ENCODE peak calls at places on chromosomes 13 and 19, in eight cellular contexts. G is GM23338; J is GM13976; L is left lung; H is H9; D is HCT116; S is WTC11; Q is activated CD8-positive, alpha-beta T cell treated with anti-CD3 and anti-CD28 coated beads for 36 hours. K is an unnamed sample.

GRCh38 chr19:524062-524674 is 7.4 kb upstream of the CDC34 start:
- DNase-seq in L (peak; percentile 78), H (no peak), J (no peak), Q (no peak), G (no peak), S (no peak), D (no peak), K (no peak)

GRCh38 chr19:15114153-15114540 is 6.9 kb downstream of the SYDE1 start:
- DNase-seq in L (no peak), H (no peak), Q (no peak), D (no peak), S (no peak), J (no peak), G (no peak), K (no peak)

GRCh38 chr19:41409288-41409687 is 11.7 kb downstream of the BCKDHA start:
- DNase-seq in L (no peak), D (peak; percentile 28), Q (no peak), H (peak; percentile 37), S (no peak), J (no peak), G (no peak), K (peak; percentile 73)

GRCh38 chr13:24654741-24655140 is 25.5 kb upstream of the ATP12A start:
- DNase-seq in J (no peak), G (no peak), H (no peak), Q (no peak), S (no peak), L (no peak), D (no peak), K (no peak)

GRCh38 chr13:28031220-28031903 is 42.9 kb upstream of the URAD start:
- DNase-seq in S (no peak), D (no peak), J (peak; percentile 59), Q (no peak), L (no peak), H (no peak), G (no peak), K (no peak)

GRCh38 chr19:30136591-30136990 is 194.6 kb downstream of the URI1 start:
- DNase-seq in D (no peak), H (no peak), Q (no peak), G (no peak), S (no peak), L (no peak), J (no peak), K (no peak)

GRCh38 chr19:3443840-3444694 is 36.3 kb downstream of the SMIM24 start:
- DNase-seq in D (no peak), Q (no peak), G (peak; percentile 80), H (peak; percentile 85), S (peak; percentile 61), L (peak; percentile 71), J (no peak), K (no peak)

GRCh38 chr13:98485561-98485960 is 91.3 kb downstream of the STK24 start:
- DNase-seq in G (no peak), H (no peak), L (no peak), J (no peak), Q (no peak), D (no peak), S (no peak), K (no peak)

GRCh38 chr13:81133066-81133465 is 792.1 kb upstream of the SPRY2 start:
- DNase-seq in Q (no peak), D (no peak), G (no peak), H (no peak), L (no peak), S (no peak), J (no peak), K (peak; percentile 83)

GRCh38 chr19:18156841-18157464 is 4.0 kb downstream of the PIK3R2 start:
- DNase-seq in Q (no peak), D (peak; percentile 48), S (no peak), H (no peak), G (no peak), L (peak; percentile 92), J (no peak), K (peak; percentile 84)

GRCh38 chr13:65593298-65593874 is 1636.8 kb downstream of the PCDH9 start:
- DNase-seq in H (no peak), L (no peak), Q (no peak), G (no peak), J (no peak), S (no peak), D (no peak), K (no peak)

GRCh38 chr19:31037311-31037710 is 311.9 kb downstream of the TSHZ3 start:
- DNase-seq in D (no peak), Q (no peak), L (no peak), J (no peak), H (no peak), S (no peak), G (no peak), K (no peak)

GRCh38 chr13:37453246-37453645 is 145.3 kb downstream of the POSTN start:
- DNase-seq in L (no peak), J (no peak), G (no peak), Q (no peak), D (no peak), H (no peak), S (no peak), K (peak; percentile 30)

GRCh38 chr13:51625555-51626345 is 41.5 kb downstream of the WDFY2 start:
- DNase-seq in J (no peak), H (no peak), D (no peak), Q (no peak), G (no peak), L (no peak), S (no peak), K (peak; percentile 73)

GRCh38 chr19:17441241-17442135 is 7.0 kb downstream of the TMEM221 start:
- DNase-seq in S (peak; percentile 41), G (peak; percentile 75), Q (peak; percentile 57), H (peak; percentile 56), D (no peak), J (peak; percentile 58), L (no peak), K (no peak)

DNA sequence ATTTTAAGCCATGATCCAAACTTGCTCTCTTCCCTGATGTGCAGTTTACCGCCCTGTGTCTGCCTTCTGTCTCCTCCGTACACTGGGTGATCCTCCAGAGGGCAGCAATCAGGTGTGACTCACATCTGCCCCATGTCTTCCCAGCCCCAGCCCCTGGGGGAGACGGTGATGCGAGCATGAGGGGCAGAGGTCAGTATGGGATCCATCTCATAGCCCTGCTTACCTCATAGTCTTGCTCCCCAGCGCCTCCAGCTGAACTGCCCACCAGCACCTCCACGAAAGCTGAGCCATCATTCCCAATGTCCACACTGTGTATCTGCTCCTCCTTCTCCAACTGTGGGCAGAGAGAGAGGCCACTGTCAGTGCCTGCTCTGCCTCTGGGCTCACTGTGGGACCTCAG is 14.6 kb downstream of the XRCC1 start:
- DNase-seq in D (no peak), J (no peak), L (peak; percentile 17), S (peak; percentile 23), Q (peak; percentile 49), G (peak; percentile 40), H (peak; percentile 40), K (no peak)
- TF ChIP-seq CTCF in D (no peak), J (no peak), L (no peak), S (no peak), Q (peak; percentile 16), G (peak; percentile 53), H (peak; percentile 35), K (peak; percentile 3)

GRCh38 chr19:43759515-43759914 is 4.8 kb upstream of the SMG9 start:
- DNase-seq in H (no peak), Q (no peak), J (no peak), L (no peak), D (peak; percentile 90), S (no peak), G (peak; percentile 59), K (peak; percentile 97)
- TF ChIP-seq CTCF in H (peak; percentile 50), Q (no peak), J (no peak), L (no peak), D (no peak), S (no peak), G (no peak), K (peak; percentile 30)

DNA sequence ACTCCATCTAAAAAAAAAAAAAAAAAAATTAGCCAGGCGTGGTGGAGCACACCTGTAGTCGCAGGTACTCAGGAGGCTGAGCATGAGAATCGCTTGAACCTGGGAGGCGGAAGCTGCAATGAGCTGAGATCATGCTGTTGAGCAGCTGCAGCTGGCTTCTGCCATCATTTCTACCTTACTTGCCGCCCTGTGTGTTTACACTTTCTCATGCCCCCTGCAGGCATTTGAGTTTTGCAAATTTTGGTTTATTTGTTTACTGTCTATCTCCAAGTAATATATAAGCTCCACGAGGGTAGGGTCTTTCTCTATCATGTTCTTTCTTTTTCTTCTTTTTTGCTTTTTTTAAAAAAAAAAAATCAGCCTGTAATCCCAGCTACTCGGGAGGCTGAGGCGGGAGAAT is 18.0 kb downstream of the CACNG6 start:
- DNase-seq in J (no peak), G (no peak), H (no peak), L (no peak), D (no peak), S (no peak), Q (no peak), K (no peak)
- TF ChIP-seq CTCF in J (no peak), G (no peak), H (no peak), L (no peak), D (no peak), S (no peak), Q (no peak), K (no peak)

GRCh38 chr19:44517146-44517545 is 12.3 kb downstream of the CEACAM20 start:
- DNase-seq in D (no peak), Q (no peak), J (no peak), G (no peak), H (no peak), S (no peak), L (no peak), K (no peak)

GRCh38 chr19:44515907-44516306 is 13.6 kb downstream of the CEACAM20 start:
- DNase-seq in L (no peak), H (no peak), S (no peak), Q (no peak), D (no peak), J (no peak), G (no peak), K (no peak)

GRCh38 chr19:44515031-44515430 is 14.4 kb downstream of the CEACAM20 start:
- DNase-seq in G (no peak), D (no peak), H (no peak), J (no peak), S (no peak), L (no peak), Q (no peak), K (no peak)

GRCh38 chr19:44509478-44509877 is 9.2 kb upstream of the ZNF180 start:
- DNase-seq in D (no peak), Q (no peak), L (no peak), S (no peak), J (no peak), H (no peak), G (no peak), K (no peak)

DNA sequence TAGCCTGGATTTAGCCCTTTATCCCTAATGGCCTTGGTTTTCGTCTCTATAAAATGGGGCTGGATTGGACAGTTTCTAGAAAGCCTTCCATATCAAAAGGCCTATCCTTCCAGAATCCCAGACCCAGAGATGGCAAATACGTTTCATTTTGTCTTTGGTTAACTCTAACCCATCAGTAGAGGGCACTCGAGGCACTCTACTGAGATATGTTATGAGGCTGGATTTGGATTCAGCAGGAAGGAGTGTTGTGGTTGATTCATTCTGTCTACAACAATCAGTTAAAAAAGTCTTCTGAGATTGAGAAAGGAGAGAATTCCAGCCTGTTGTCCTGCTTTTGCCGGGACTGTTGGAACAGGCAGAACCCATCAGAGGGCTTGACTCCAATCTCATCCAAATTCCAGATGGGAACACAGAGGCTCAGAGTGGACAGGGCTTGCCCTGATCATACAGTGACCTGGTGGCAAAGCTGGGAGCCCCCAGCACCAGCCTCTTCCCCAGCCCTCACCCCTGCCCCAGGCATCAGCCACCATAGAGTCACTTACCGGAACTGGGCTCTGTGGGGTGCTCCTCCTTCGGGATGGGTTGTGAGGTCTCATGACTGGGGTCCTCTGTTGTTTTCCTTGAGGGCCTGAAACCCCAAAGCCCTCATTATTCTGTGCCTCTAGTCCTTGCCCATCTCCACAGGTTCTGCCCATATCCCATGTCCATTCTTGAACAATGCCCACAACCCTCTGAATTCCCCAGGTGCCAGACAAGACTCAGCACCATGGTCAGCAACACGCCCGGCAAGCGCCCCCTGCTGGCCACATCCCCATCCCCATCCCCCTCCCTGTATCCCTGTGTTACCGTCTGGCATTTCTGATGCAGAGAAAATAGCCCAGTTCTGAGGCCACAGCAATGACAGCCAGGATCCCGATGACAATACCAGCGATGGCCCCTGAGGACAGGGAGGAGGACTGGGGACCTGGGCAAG is 12.3 kb upstream of the ZNF180 start:
- DNase-seq in S (peak; percentile 82), H (peak; percentile 80), J (peak; percentile 42), L (no peak), G (peak; percentile 78), D (peak; percentile 24), Q (peak; percentile 55), K (peak; percentile 67)
- TF ChIP-seq CTCF in S (peak; percentile 82), H (peak; percentile 84), J (no peak), L (no peak), G (peak; percentile 87), D (peak; percentile 50), Q (peak; percentile 53), K (peak; percentile 82)